ENCODE peak calls at places on chromosomes 13 and 19, in nine cellular contexts. One of them, this sample, is unnamed.

GRCh38 chr19:42076375-42076944 is 494 bp downstream of the ZNF574 start:
- DNase-seq in MV-4-11: no peak
- DNase-seq in COR-L47: no peak
- DNase-seq in M059J: no peak
- DNase-seq in CD8-positive, alpha-beta memory T cell: no peak
- DNase-seq in IMR-90: no peak
- DNase-seq in T-helper 2 cell treated with Interferon-gamma antibody and Interleukin-4, amounts not matched to agents 5 μg/mL and 100 μg/mL, for 36 hours: no peak
- DNase-seq in HEK293T: no peak
- DNase-seq in activated CD4-positive, CD25-positive, alpha-beta regulatory T cell: no peak
- DNase-seq in this sample: no peak

GRCh38 chr19:33432408-33433170 is 59.1 kb downstream of the CEBPG start:
- DNase-seq in MV-4-11: no peak
- DNase-seq in COR-L47: no peak
- DNase-seq in M059J: no peak
- DNase-seq in CD8-positive, alpha-beta memory T cell: no peak
- DNase-seq in IMR-90: no peak
- DNase-seq in T-helper 2 cell treated with Interferon-gamma antibody and Interleukin-4, amounts not matched to agents 5 μg/mL and 100 μg/mL, for 36 hours: no peak
- DNase-seq in HEK293T: no peak
- DNase-seq in activated CD4-positive, CD25-positive, alpha-beta regulatory T cell: no peak
- DNase-seq in this sample: no peak

GRCh38 chr13:99355267-99356215 is 48.3 kb upstream of the GPR183 start:
- DNase-seq in MV-4-11: no peak
- DNase-seq in COR-L47: no peak
- DNase-seq in M059J: no peak
- DNase-seq in CD8-positive, alpha-beta memory T cell: no peak
- DNase-seq in IMR-90: no peak
- DNase-seq in T-helper 2 cell treated with Interferon-gamma antibody and Interleukin-4, amounts not matched to agents 5 μg/mL and 100 μg/mL, for 36 hours: no peak
- DNase-seq in HEK293T: no peak
- DNase-seq in activated CD4-positive, CD25-positive, alpha-beta regulatory T cell: no peak
- DNase-seq in this sample: no peak

GRCh38 chr19:33260628-33261418 is 35.2 kb upstream of the SLC7A10 start:
- DNase-seq in MV-4-11: peak
- DNase-seq in COR-L47: no peak
- DNase-seq in M059J: no peak
- DNase-seq in CD8-positive, alpha-beta memory T cell: no peak
- DNase-seq in IMR-90: no peak
- DNase-seq in T-helper 2 cell treated with Interferon-gamma antibody and Interleukin-4, amounts not matched to agents 5 μg/mL and 100 μg/mL, for 36 hours: no peak
- DNase-seq in HEK293T: no peak
- DNase-seq in activated CD4-positive, CD25-positive, alpha-beta regulatory T cell: no peak
- DNase-seq in this sample: no peak

GRCh38 chr19:11737964-11738745 is 591 bp downstream of the ZNF823 start:
- DNase-seq in MV-4-11: peak
- DNase-seq in COR-L47: no peak
- DNase-seq in M059J: peak
- DNase-seq in CD8-positive, alpha-beta memory T cell: peak
- DNase-seq in IMR-90: peak
- DNase-seq in T-helper 2 cell treated with Interferon-gamma antibody and Interleukin-4, amounts not matched to agents 5 μg/mL and 100 μg/mL, for 36 hours: peak
- DNase-seq in HEK293T: peak
- DNase-seq in activated CD4-positive, CD25-positive, alpha-beta regulatory T cell: peak
- DNase-seq in this sample: peak

GRCh38 chr13:108283110-108283509 is 13.6 kb downstream of the TNFSF13B start:
- DNase-seq in MV-4-11: peak
- DNase-seq in COR-L47: no peak
- DNase-seq in M059J: no peak
- DNase-seq in CD8-positive, alpha-beta memory T cell: no peak
- DNase-seq in IMR-90: peak
- DNase-seq in T-helper 2 cell treated with Interferon-gamma antibody and Interleukin-4, amounts not matched to agents 5 μg/mL and 100 μg/mL, for 36 hours: no peak
- DNase-seq in HEK293T: no peak
- DNase-seq in activated CD4-positive, CD25-positive, alpha-beta regulatory T cell: no peak
- DNase-seq in this sample: peak

GRCh38 chr13:75362026-75362425 is 119.9 kb downstream of the TBC1D4 start:
- DNase-seq in MV-4-11: no peak
- DNase-seq in COR-L47: no peak
- DNase-seq in M059J: no peak
- DNase-seq in CD8-positive, alpha-beta memory T cell: no peak
- DNase-seq in IMR-90: no peak
- DNase-seq in T-helper 2 cell treated with Interferon-gamma antibody and Interleukin-4, amounts not matched to agents 5 μg/mL and 100 μg/mL, for 36 hours: no peak
- DNase-seq in HEK293T: no peak
- DNase-seq in activated CD4-positive, CD25-positive, alpha-beta regulatory T cell: no peak
- DNase-seq in this sample: no peak

GRCh38 chr19:804419-805160 is 7.3 kb downstream of the PTBP1 start:
- DNase-seq in MV-4-11: no peak
- DNase-seq in COR-L47: no peak
- DNase-seq in M059J: no peak
- DNase-seq in CD8-positive, alpha-beta memory T cell: no peak
- DNase-seq in IMR-90: no peak
- DNase-seq in T-helper 2 cell treated with Interferon-gamma antibody and Interleukin-4, amounts not matched to agents 5 μg/mL and 100 μg/mL, for 36 hours: no peak
- DNase-seq in HEK293T: no peak
- DNase-seq in activated CD4-positive, CD25-positive, alpha-beta regulatory T cell: no peak
- DNase-seq in this sample: no peak

GRCh38 chr13:47112205-47112896 is 215.5 kb upstream of the HTR2A start:
- DNase-seq in MV-4-11: no peak
- DNase-seq in COR-L47: no peak
- DNase-seq in M059J: peak
- DNase-seq in CD8-positive, alpha-beta memory T cell: no peak
- DNase-seq in IMR-90: no peak
- DNase-seq in T-helper 2 cell treated with Interferon-gamma antibody and Interleukin-4, amounts not matched to agents 5 μg/mL and 100 μg/mL, for 36 hours: no peak
- DNase-seq in HEK293T: no peak
- DNase-seq in activated CD4-positive, CD25-positive, alpha-beta regulatory T cell: no peak
- DNase-seq in this sample: no peak

GRCh38 chr19:53195265-53195879 is 2.2 kb upstream of the ZNF665 start:
- DNase-seq in MV-4-11: peak
- DNase-seq in COR-L47: peak
- DNase-seq in M059J: peak
- DNase-seq in CD8-positive, alpha-beta memory T cell: peak
- DNase-seq in IMR-90: peak
- DNase-seq in T-helper 2 cell treated with Interferon-gamma antibody and Interleukin-4, amounts not matched to agents 5 μg/mL and 100 μg/mL, for 36 hours: peak
- DNase-seq in HEK293T: peak
- DNase-seq in activated CD4-positive, CD25-positive, alpha-beta regulatory T cell: peak
- DNase-seq in this sample: peak

GRCh38 chr19:10352764-10353671 is 13.6 kb upstream of the ICAM3 start:
- DNase-seq in MV-4-11: no peak
- DNase-seq in COR-L47: no peak
- DNase-seq in M059J: no peak
- DNase-seq in CD8-positive, alpha-beta memory T cell: no peak
- DNase-seq in IMR-90: no peak
- DNase-seq in T-helper 2 cell treated with Interferon-gamma antibody and Interleukin-4, amounts not matched to agents 5 μg/mL and 100 μg/mL, for 36 hours: no peak
- DNase-seq in HEK293T: no peak
- DNase-seq in activated CD4-positive, CD25-positive, alpha-beta regulatory T cell: no peak
- DNase-seq in this sample: no peak

GRCh38 chr19:46529622-46530451 is 34.2 kb upstream of the PNMA8B start:
- DNase-seq in MV-4-11: peak
- DNase-seq in COR-L47: peak
- DNase-seq in M059J: peak
- DNase-seq in CD8-positive, alpha-beta memory T cell: peak
- DNase-seq in IMR-90: peak
- DNase-seq in T-helper 2 cell treated with Interferon-gamma antibody and Interleukin-4, amounts not matched to agents 5 μg/mL and 100 μg/mL, for 36 hours: peak
- DNase-seq in HEK293T: peak
- DNase-seq in activated CD4-positive, CD25-positive, alpha-beta regulatory T cell: peak
- DNase-seq in this sample: peak

GRCh38 chr19:50728084-50728737 is 5.0 kb downstream of the CLEC11A start:
- DNase-seq in MV-4-11: peak
- DNase-seq in COR-L47: no peak
- DNase-seq in M059J: no peak
- DNase-seq in CD8-positive, alpha-beta memory T cell: no peak
- DNase-seq in IMR-90: peak
- DNase-seq in T-helper 2 cell treated with Interferon-gamma antibody and Interleukin-4, amounts not matched to agents 5 μg/mL and 100 μg/mL, for 36 hours: peak
- DNase-seq in HEK293T: peak
- DNase-seq in activated CD4-positive, CD25-positive, alpha-beta regulatory T cell: no peak
- DNase-seq in this sample: peak

GRCh38 chr19:3494051-3494450 is 6.4 kb downstream of the DOHH start:
- DNase-seq in MV-4-11: no peak
- DNase-seq in COR-L47: no peak
- DNase-seq in M059J: no peak
- DNase-seq in CD8-positive, alpha-beta memory T cell: no peak
- DNase-seq in IMR-90: no peak
- DNase-seq in T-helper 2 cell treated with Interferon-gamma antibody and Interleukin-4, amounts not matched to agents 5 μg/mL and 100 μg/mL, for 36 hours: peak
- DNase-seq in HEK293T: peak
- DNase-seq in activated CD4-positive, CD25-positive, alpha-beta regulatory T cell: no peak
- DNase-seq in this sample: no peak

GRCh38 chr19:35253316-35254286 is 4.8 kb downstream of the LSR start:
- DNase-seq in MV-4-11: no peak
- DNase-seq in COR-L47: peak
- DNase-seq in M059J: no peak
- DNase-seq in CD8-positive, alpha-beta memory T cell: no peak
- DNase-seq in IMR-90: no peak
- DNase-seq in T-helper 2 cell treated with Interferon-gamma antibody and Interleukin-4, amounts not matched to agents 5 μg/mL and 100 μg/mL, for 36 hours: no peak
- DNase-seq in HEK293T: no peak
- DNase-seq in activated CD4-positive, CD25-positive, alpha-beta regulatory T cell: no peak
- DNase-seq in this sample: no peak

GRCh38 chr19:40147693-40148347 is 43.4 kb upstream of the MAP3K10 start:
- DNase-seq in MV-4-11: peak
- DNase-seq in COR-L47: no peak
- DNase-seq in M059J: peak
- DNase-seq in CD8-positive, alpha-beta memory T cell: no peak
- DNase-seq in IMR-90: peak
- DNase-seq in T-helper 2 cell treated with Interferon-gamma antibody and Interleukin-4, amounts not matched to agents 5 μg/mL and 100 μg/mL, for 36 hours: no peak
- DNase-seq in HEK293T: no peak
- DNase-seq in activated CD4-positive, CD25-positive, alpha-beta regulatory T cell: no peak
- DNase-seq in this sample: peak

GRCh38 chr13:70107498-70108271 is at the start of gene ATXN8OS:
- DNase-seq in MV-4-11: no peak
- DNase-seq in COR-L47: no peak
- DNase-seq in M059J: no peak
- DNase-seq in CD8-positive, alpha-beta memory T cell: no peak
- DNase-seq in IMR-90: no peak
- DNase-seq in T-helper 2 cell treated with Interferon-gamma antibody and Interleukin-4, amounts not matched to agents 5 μg/mL and 100 μg/mL, for 36 hours: no peak
- DNase-seq in HEK293T: no peak
- DNase-seq in activated CD4-positive, CD25-positive, alpha-beta regulatory T cell: no peak
- DNase-seq in this sample: no peak

GRCh38 chr19:658916-659839 is 3.8 kb downstream of the RNF126 start:
- DNase-seq in MV-4-11: peak
- DNase-seq in COR-L47: no peak
- DNase-seq in M059J: no peak
- DNase-seq in CD8-positive, alpha-beta memory T cell: peak
- DNase-seq in IMR-90: no peak
- DNase-seq in T-helper 2 cell treated with Interferon-gamma antibody and Interleukin-4, amounts not matched to agents 5 μg/mL and 100 μg/mL, for 36 hours: no peak
- DNase-seq in HEK293T: no peak
- DNase-seq in activated CD4-positive, CD25-positive, alpha-beta regulatory T cell: no peak
- DNase-seq in this sample: peak

GRCh38 chr19:6677924-6678689 is 8.1 kb upstream of the TNFSF14 start:
- DNase-seq in MV-4-11: peak
- DNase-seq in COR-L47: no peak
- DNase-seq in M059J: no peak
- DNase-seq in CD8-positive, alpha-beta memory T cell: peak
- DNase-seq in IMR-90: no peak
- DNase-seq in T-helper 2 cell treated with Interferon-gamma antibody and Interleukin-4, amounts not matched to agents 5 μg/mL and 100 μg/mL, for 36 hours: peak
- DNase-seq in HEK293T: peak
- DNase-seq in activated CD4-positive, CD25-positive, alpha-beta regulatory T cell: no peak
- DNase-seq in this sample: no peak

GRCh38 chr13:36282818-36283432 is 14.7 kb downstream of the CCDC169 start:
- DNase-seq in MV-4-11: no peak
- DNase-seq in COR-L47: peak
- DNase-seq in M059J: peak
- DNase-seq in CD8-positive, alpha-beta memory T cell: no peak
- DNase-seq in IMR-90: peak
- DNase-seq in T-helper 2 cell treated with Interferon-gamma antibody and Interleukin-4, amounts not matched to agents 5 μg/mL and 100 μg/mL, for 36 hours: no peak
- DNase-seq in HEK293T: peak
- DNase-seq in activated CD4-positive, CD25-positive, alpha-beta regulatory T cell: no peak
- DNase-seq in this sample: peak

GRCh38 chr19:2047076-2047448 is 4.0 kb downstream of the MKNK2 start:
- DNase-seq in MV-4-11: no peak
- DNase-seq in COR-L47: no peak
- DNase-seq in M059J: no peak
- DNase-seq in CD8-positive, alpha-beta memory T cell: no peak
- DNase-seq in IMR-90: no peak
- DNase-seq in T-helper 2 cell treated with Interferon-gamma antibody and Interleukin-4, amounts not matched to agents 5 μg/mL and 100 μg/mL, for 36 hours: no peak
- DNase-seq in HEK293T: no peak
- DNase-seq in activated CD4-positive, CD25-positive, alpha-beta regulatory T cell: no peak
- DNase-seq in this sample: no peak

GRCh38 chr19:4310247-4311121 is 6.1 kb downstream of the FSD1 start:
- DNase-seq in MV-4-11: no peak
- DNase-seq in COR-L47: no peak
- DNase-seq in M059J: no peak
- DNase-seq in CD8-positive, alpha-beta memory T cell: no peak
- DNase-seq in IMR-90: no peak
- DNase-seq in T-helper 2 cell treated with Interferon-gamma antibody and Interleukin-4, amounts not matched to agents 5 μg/mL and 100 μg/mL, for 36 hours: no peak
- DNase-seq in HEK293T: peak
- DNase-seq in activated CD4-positive, CD25-positive, alpha-beta regulatory T cell: no peak
- DNase-seq in this sample: no peak

GRCh38 chr13:70842062-70842644 is 733.9 kb upstream of the KLHL1 start:
- DNase-seq in MV-4-11: no peak
- DNase-seq in COR-L47: no peak
- DNase-seq in M059J: no peak
- DNase-seq in CD8-positive, alpha-beta memory T cell: no peak
- DNase-seq in IMR-90: no peak
- DNase-seq in T-helper 2 cell treated with Interferon-gamma antibody and Interleukin-4, amounts not matched to agents 5 μg/mL and 100 μg/mL, for 36 hours: no peak
- DNase-seq in HEK293T: no peak
- DNase-seq in activated CD4-positive, CD25-positive, alpha-beta regulatory T cell: no peak
- DNase-seq in this sample: no peak

GRCh38 chr13:114078501-114079451 is 53.6 kb downstream of the RASA3 start:
- DNase-seq in MV-4-11: no peak
- DNase-seq in COR-L47: no peak
- DNase-seq in M059J: no peak
- DNase-seq in CD8-positive, alpha-beta memory T cell: no peak
- DNase-seq in IMR-90: peak
- DNase-seq in T-helper 2 cell treated with Interferon-gamma antibody and Interleukin-4, amounts not matched to agents 5 μg/mL and 100 μg/mL, for 36 hours: no peak
- DNase-seq in HEK293T: no peak
- DNase-seq in activated CD4-positive, CD25-positive, alpha-beta regulatory T cell: no peak
- DNase-seq in this sample: peak

GRCh38 chr13:59274958-59275727 is 888.6 kb downstream of the DIAPH3 start:
- DNase-seq in MV-4-11: no peak
- DNase-seq in COR-L47: no peak
- DNase-seq in M059J: no peak
- DNase-seq in CD8-positive, alpha-beta memory T cell: no peak
- DNase-seq in IMR-90: no peak
- DNase-seq in T-helper 2 cell treated with Interferon-gamma antibody and Interleukin-4, amounts not matched to agents 5 μg/mL and 100 μg/mL, for 36 hours: no peak
- DNase-seq in HEK293T: no peak
- DNase-seq in activated CD4-positive, CD25-positive, alpha-beta regulatory T cell: no peak
- DNase-seq in this sample: no peak

GRCh38 chr19:38685666-38686529 is 38.4 kb downstream of the ACTN4 start:
- DNase-seq in MV-4-11: peak
- DNase-seq in COR-L47: no peak
- DNase-seq in M059J: peak
- DNase-seq in CD8-positive, alpha-beta memory T cell: peak
- DNase-seq in IMR-90: peak
- DNase-seq in T-helper 2 cell treated with Interferon-gamma antibody and Interleukin-4, amounts not matched to agents 5 μg/mL and 100 μg/mL, for 36 hours: no peak
- DNase-seq in HEK293T: peak
- DNase-seq in activated CD4-positive, CD25-positive, alpha-beta regulatory T cell: no peak
- DNase-seq in this sample: peak

GRCh38 chr13:36412736-36413135 is 19.6 kb upstream of the CCNA1 start:
- DNase-seq in MV-4-11: no peak
- DNase-seq in COR-L47: no peak
- DNase-seq in M059J: no peak
- DNase-seq in CD8-positive, alpha-beta memory T cell: no peak
- DNase-seq in IMR-90: no peak
- DNase-seq in T-helper 2 cell treated with Interferon-gamma antibody and Interleukin-4, amounts not matched to agents 5 μg/mL and 100 μg/mL, for 36 hours: no peak
- DNase-seq in HEK293T: no peak
- DNase-seq in activated CD4-positive, CD25-positive, alpha-beta regulatory T cell: no peak
- DNase-seq in this sample: peak

GRCh38 chr19:51702103-51702753 is 9.1 kb downstream of the SPACA6 start:
- DNase-seq in MV-4-11: no peak
- DNase-seq in COR-L47: no peak
- DNase-seq in M059J: no peak
- DNase-seq in CD8-positive, alpha-beta memory T cell: peak
- DNase-seq in IMR-90: peak
- DNase-seq in T-helper 2 cell treated with Interferon-gamma antibody and Interleukin-4, amounts not matched to agents 5 μg/mL and 100 μg/mL, for 36 hours: no peak
- DNase-seq in HEK293T: peak
- DNase-seq in activated CD4-positive, CD25-positive, alpha-beta regulatory T cell: no peak
- DNase-seq in this sample: peak

This sample was measured in AG10803.